ENCODE peak calls at places on chromosomes 12 and 14, in five cellular contexts. E is HCT116, Y is astrocyte, J is GM23248, H is endothelial cell of umbilical vein. X is an unnamed sample. For H4K20me1, the result is how much of the 10 kb centered on the place peaks cover.

GRCh38 chr12:47941475-47942326 is 21.7 kb upstream of the TMEM106C start:
- DNase-seq in E (no peak), Y (no peak), J (no peak), H (no peak), X (no peak)

GRCh38 chr14:54864526-54864925 is 38.1 kb downstream of the GCH1 start:
- DNase-seq in E (no peak), Y (no peak), J (peak), H (peak), X (no peak)

GRCh38 chr12:99259040-99259934 is 388.3 kb upstream of the GARIN6 start:
- DNase-seq in E (no peak), Y (peak), J (no peak), H (no peak), X (no peak)

GRCh38 chr14:78254911-78255431 is 84.8 kb downstream of the NRXN3 start:
- DNase-seq in E (no peak), Y (peak), J (peak), H (no peak), X (no peak)

GRCh38 chr12:4153343-4153892 is 120.1 kb upstream of the CCND2 start:
- DNase-seq in E (no peak), Y (no peak), J (no peak), H (no peak), X (no peak)

GRCh38 chr12:15931590-15932053 is 20.5 kb downstream of the DERA start:
- DNase-seq in E (no peak), Y (no peak), J (peak), H (no peak), X (no peak)

GRCh38 chr14:22084393-22085281 is 411.0 kb upstream of the OR4E1 start:
- DNase-seq in E (peak), Y (peak), J (peak), H (peak), X (peak)

GRCh38 chr14:53473480-53473879 is 320.4 kb upstream of the DDHD1 start:
- DNase-seq in E (no peak), Y (no peak), J (no peak), H (no peak), X (no peak)

GRCh38 chr12:124640096-124640495 is 72.7 kb upstream of the NCOR2 start:
- DNase-seq in E (no peak), Y (peak), J (peak), H (peak), X (peak)

GRCh38 chr12:50933459-50934124 is 18.8 kb upstream of the HIGD1C start:
- DNase-seq in E (no peak), Y (no peak), J (no peak), H (no peak), X (no peak)

GRCh38 chr12:27572486-27573255 is 48.7 kb downstream of the PPFIBP1 start:
- DNase-seq in E (no peak), Y (peak), J (peak), H (no peak), X (peak)

GRCh38 chr14:21326972-21327371 is 47.1 kb downstream of the RPGRIP1 start:
- DNase-seq in E (no peak), Y (no peak), J (no peak), H (no peak), X (no peak)

GRCh38 chr14:60721331-60722162 is 2.6 kb downstream of the SIX4 start:
- DNase-seq in E (peak), Y (peak), J (peak), H (peak), X (peak)

GRCh38 chr12:132117558-132117875 is 26.6 kb downstream of the DDX51 start:
- DNase-seq in E (peak), Y (no peak), J (no peak), H (no peak), X (no peak)

GRCh38 chr14:57212919-57213318 is 55.8 kb downstream of the EXOC5 start:
- DNase-seq in E (no peak), Y (peak), J (no peak), H (no peak), X (peak)

GRCh38 chr14:50910495-50911420 is 33.5 kb downstream of the PYGL start:
- DNase-seq in E (no peak), Y (no peak), J (no peak), H (no peak), X (no peak)

GRCh38 chr12:12562016-12562483 is 613 bp downstream of the DUSP16 start:
- DNase-seq in E (no peak), Y (no peak), J (peak), H (peak), X (peak)

GRCh38 chr12:1918875-1919236 is 404 bp upstream of the CACNA2D4 start:
- DNase-seq in E (no peak), Y (no peak), J (no peak), H (no peak), X (no peak)

GRCh38 chr12:89239534-89239933 is 112.8 kb downstream of the DUSP6 start:
- DNase-seq in E (no peak), Y (no peak), J (no peak), H (no peak), X (no peak)

GRCh38 chr14:30355431-30355913 is 203.5 kb upstream of the G2E3 start:
- DNase-seq in E (no peak), Y (peak), J (no peak), H (no peak), X (no peak)

GRCh38 chr12:120652671-120653435 is 12.4 kb downstream of the CABP1 start:
- DNase-seq in E (no peak), Y (no peak), J (no peak), H (no peak), X (no peak)

GRCh38 chr12:56581418-56582145 is 48.5 kb downstream of the BAZ2A start:
- DNase-seq in E (no peak), Y (peak), J (no peak), H (peak), X (peak)

GRCh38 chr14:35669782-35670181 is 135.8 kb downstream of the INSM2 start:
- DNase-seq in E (peak), Y (peak), J (peak), H (no peak), X (peak)

GRCh38 chr14:26896447-26896846 is 298.6 kb upstream of the NOVA1 start:
- DNase-seq in E (no peak), Y (peak), J (peak), H (no peak), X (peak)

GRCh38 chr12:113831486-113831885 is 134.6 kb downstream of the RBM19 start:
- DNase-seq in E (no peak), Y (no peak), J (no peak), H (peak), X (no peak)

GRCh38 chr12:12376636-12377448 is 20.0 kb downstream of the BORCS5 start:
- DNase-seq in E (peak), Y (peak), J (peak), H (peak), X (peak)

GRCh38 chr12:119372540-119372939 is 38.0 kb downstream of the CCDC60 start:
- DNase-seq in E (no peak), Y (no peak), J (no peak), H (no peak), X (no peak)

GRCh38 chr12:66210840-66211239 is 21.8 kb downstream of the IRAK3 start:
- DNase-seq in E (no peak), Y (no peak), J (peak), H (no peak), X (no peak)
- H3K9ac ChIP-seq in E (no peak), Y (no peak), J (no peak), H (no peak), X (no peak)

GRCh38 chr14:104927432-104927816 is 2.7 kb downstream of the PLD4 start:
- DNase-seq in E (no peak), Y (no peak), J (no peak), H (no peak), X (no peak)

GRCh38 chr14:104929268-104930230 is 4.9 kb downstream of the PLD4 start:
- DNase-seq in E (no peak), Y (no peak), J (no peak), H (no peak), X (no peak)

GRCh38 chr14:104927901-104928300 is 3.2 kb downstream of the PLD4 start:
- DNase-seq in E (no peak), Y (no peak), J (no peak), H (no peak), X (no peak)

GRCh38 chr14:104926619-104927431 is 2.1 kb downstream of the PLD4 start:
- DNase-seq in E (no peak), Y (no peak), J (no peak), H (no peak), X (no peak)

DNA sequence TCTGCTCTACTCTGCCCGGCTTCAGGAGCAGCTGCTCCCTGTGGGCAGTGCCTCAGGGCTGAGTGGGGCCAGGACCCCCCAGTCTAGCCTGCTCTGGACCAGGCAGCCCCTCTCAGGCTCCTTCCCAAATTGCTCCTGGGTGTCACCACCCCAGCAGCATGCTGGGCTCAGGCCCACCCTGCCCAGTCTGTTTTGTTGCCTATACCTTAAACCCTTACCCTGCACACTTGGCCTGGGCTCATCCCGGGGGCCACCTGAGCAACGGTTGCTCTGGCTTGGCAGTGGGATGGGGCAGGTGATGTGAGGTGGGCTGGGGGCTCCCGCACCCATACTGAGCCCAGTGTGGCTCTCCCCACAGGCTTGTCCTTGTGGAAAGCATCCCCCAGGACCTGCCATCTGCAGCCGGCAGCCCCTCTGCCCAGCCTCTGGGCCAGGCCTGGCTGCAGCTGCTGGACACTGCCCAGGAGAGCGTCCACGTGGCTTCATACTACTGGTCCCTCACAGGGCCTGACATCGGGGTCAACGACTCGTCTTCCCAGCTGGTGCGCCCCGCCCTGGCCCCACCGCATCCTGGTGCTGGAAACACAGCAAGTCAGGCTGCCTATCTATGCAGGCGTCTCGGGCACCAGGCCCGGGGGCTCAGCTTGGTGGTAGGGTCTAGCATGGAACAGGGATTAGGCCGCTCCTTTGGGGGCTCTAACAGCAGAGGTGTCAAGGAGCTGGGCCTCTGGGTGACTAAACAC is 3.9 kb downstream of the PLD4 start:
- DNase-seq in E (no peak), Y (no peak), J (no peak), H (no peak), X (no peak)
- H3K4me2 ChIP-seq in E (no peak), Y (no peak), J (no peak), H (no peak), X (no peak)

GRCh38 chr12:104681012-104681690 is 224.4 kb downstream of the CHST11 start:
- DNase-seq in E (no peak), Y (no peak), J (no peak), H (no peak), X (no peak)
- H4K20me1 ChIP-seq in E (under half), Y (half or more), J (under half), H (under half), X (under half)

GRCh38 chr12:92079054-92079385 is 66.6 kb downstream of the BTG1 start:
- DNase-seq in E (no peak), Y (peak), J (peak), H (no peak), X (no peak)

GRCh38 chr12:92077530-92077929 is 68.1 kb downstream of the BTG1 start:
- DNase-seq in E (no peak), Y (no peak), J (no peak), H (no peak), X (no peak)

GRCh38 chr12:92076106-92076505 is 69.5 kb downstream of the BTG1 start:
- DNase-seq in E (no peak), Y (peak), J (no peak), H (no peak), X (no peak)

GRCh38 chr12:92080390-92081285 is 65.0 kb downstream of the BTG1 start:
- DNase-seq in E (peak), Y (peak), J (peak), H (no peak), X (peak)

DNA sequence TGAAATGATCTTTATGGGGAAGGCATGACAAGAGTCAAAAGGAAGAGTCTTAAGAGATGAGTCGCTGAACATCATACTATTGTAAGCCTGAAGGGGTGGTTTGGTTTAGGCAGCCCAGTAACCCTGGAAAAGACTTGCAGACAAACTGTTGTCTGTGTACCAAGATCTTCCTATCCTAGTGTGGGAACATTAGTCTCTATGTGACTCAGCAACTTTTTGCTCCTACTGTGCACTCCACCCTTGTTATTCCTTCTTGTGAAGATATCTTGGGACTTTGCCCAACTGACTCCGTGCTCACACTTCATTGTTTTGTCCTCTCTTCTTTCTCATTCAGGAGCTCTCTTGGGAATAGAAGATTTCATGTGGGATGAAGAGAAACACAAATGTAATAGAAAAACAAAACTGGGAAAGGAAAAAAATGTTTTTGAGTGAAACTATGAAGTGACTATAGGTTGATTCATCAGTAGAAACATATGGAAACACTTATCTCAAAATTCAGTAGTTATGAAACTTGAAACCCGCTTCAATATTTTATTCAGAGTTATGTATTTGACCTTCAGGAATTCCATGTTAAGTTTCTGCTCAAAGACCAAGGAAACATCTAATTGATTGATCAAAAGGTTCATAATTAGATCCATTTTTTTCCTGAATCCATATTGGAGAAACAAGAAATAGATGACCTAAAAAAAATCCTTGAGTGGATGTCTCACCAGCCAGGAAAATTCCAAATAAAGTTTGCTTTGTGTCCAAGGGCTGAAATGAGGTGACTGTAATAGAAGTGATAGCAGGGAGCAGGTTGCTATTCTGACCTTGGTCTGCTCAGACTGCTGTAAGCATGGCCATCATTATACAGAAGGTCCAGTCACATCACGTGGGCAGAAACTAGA is 67.2 kb downstream of the BTG1 start:
- DNase-seq in E (peak), Y (peak), J (peak), H (peak), X (peak)
- H3K9ac ChIP-seq in E (no peak), Y (peak), J (peak), H (no peak), X (no peak)

GRCh38 chr14:63923422-63923752 is 70.6 kb downstream of the SYNE2 start:
- DNase-seq in E (no peak), Y (no peak), J (no peak), H (no peak), X (no peak)
- H3K4me2 ChIP-seq in E (no peak), Y (no peak), J (no peak), H (no peak), X (no peak)

DNA sequence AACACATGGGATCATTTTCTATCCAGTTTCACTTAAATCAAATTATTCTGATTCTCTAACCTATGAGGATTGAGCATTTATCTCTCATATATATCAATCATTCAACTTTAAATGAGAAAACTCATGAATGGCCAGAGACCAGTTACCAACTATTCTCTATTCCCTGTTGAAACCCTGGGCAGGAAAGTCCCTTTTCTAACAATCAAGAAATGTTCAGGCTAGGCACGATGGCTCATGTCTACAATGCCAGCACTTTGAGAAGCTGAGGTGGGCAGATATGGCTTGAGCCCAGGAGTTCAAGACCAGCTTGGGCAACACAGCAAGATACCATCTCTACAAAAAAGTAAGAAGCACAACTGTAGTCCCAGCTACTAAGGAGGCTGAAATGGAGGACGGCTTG is 18.0 kb downstream of the FMNL3 start:
- DNase-seq in E (no peak), Y (no peak), J (no peak), H (no peak), X (no peak)
- H4K20me1 ChIP-seq in E (under half), Y (half or more), J (under half), H (under half), X (under half)

GRCh38 chr14:68563256-68564131 is 229.4 kb downstream of the ZFP36L1 start:
- DNase-seq in E (no peak), Y (peak), J (no peak), H (no peak), X (peak)

GRCh38 chr14:68561531-68562007 is 231.3 kb downstream of the ZFP36L1 start:
- DNase-seq in E (no peak), Y (no peak), J (peak), H (no peak), X (no peak)

GRCh38 chr14:68564236-68564825 is 228.5 kb downstream of the ZFP36L1 start:
- DNase-seq in E (no peak), Y (no peak), J (no peak), H (no peak), X (no peak)

GRCh38 chr14:68564826-68565760 is 227.8 kb downstream of the ZFP36L1 start:
- DNase-seq in E (no peak), Y (peak), J (no peak), H (peak), X (no peak)

DNA sequence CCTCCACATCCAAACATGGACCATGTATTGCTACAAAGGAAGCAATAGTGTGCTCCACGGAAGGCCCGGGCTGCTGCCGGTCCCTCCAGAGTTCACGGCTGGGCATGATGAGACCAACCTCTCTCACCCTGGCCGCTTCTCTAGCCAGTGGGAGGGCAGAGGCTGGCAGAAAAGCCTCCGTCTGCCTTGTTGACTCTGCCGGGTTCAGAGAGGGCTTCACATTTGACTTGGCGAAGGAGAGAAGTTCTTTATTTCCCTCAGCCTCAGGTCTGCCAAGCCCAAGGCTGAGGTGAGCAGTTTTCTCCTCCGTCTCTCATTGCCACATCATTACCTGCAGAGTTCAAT is 230.0 kb downstream of the ZFP36L1 start:
- DNase-seq in E (no peak), Y (no peak), J (no peak), H (no peak), X (no peak)
- H3K9ac ChIP-seq in E (no peak), Y (no peak), J (no peak), H (no peak), X (no peak)

X was measured in IMR-90.